ENCODE peak calls at places on chromosomes 4 and X, in four cellular contexts. A is GM12878, Q is HepG2, M is K562. L is an unnamed sample.

GRCh38 chrX:45622538-45622937 is 421.9 kb upstream of the DIPK2B start:
- DNase-seq in Q (no peak), A (no peak), M (no peak), L (no peak)

GRCh38 chr4:54556587-54556986 is 101.2 kb upstream of the KIT start:
- DNase-seq in Q (no peak), M (no peak), A (no peak), L (no peak)

GRCh38 chrX:69293776-69294601 is 128.7 kb upstream of the PJA1 start:
- DNase-seq in Q (no peak), A (no peak), M (no peak), L (no peak)

GRCh38 chr4:139761461-139761860 is 95.8 kb downstream of the MGST2 start:
- DNase-seq in Q (peak), A (no peak), M (peak), L (peak)

GRCh38 chr4:81164623-81165416 is 50.2 kb downstream of the PRKG2 start:
- DNase-seq in A (no peak), M (no peak), Q (peak), L (peak)

GRCh38 chr4:36758312-36758690 is 476.9 kb downstream of the DTHD1 start:
- DNase-seq in M (no peak), A (no peak), Q (no peak), L (no peak)

GRCh38 chrX:3134316-3134715 is 93.0 kb downstream of the ARSF start:
- DNase-seq in A (no peak), Q (no peak), M (no peak), L (no peak)

GRCh38 chr4:134027931-134028330 is 173.7 kb downstream of the PABPC4L start:
- DNase-seq in M (no peak), A (no peak), Q (no peak), L (no peak)

GRCh38 chrX:100829730-100830129 is 9.5 kb downstream of the CSTF2 start:
- DNase-seq in Q (no peak), M (no peak), A (peak), L (no peak)

GRCh38 chr4:168484626-168485025 is 4.3 kb upstream of the DDX60L start:
- DNase-seq in M (no peak), Q (no peak), A (no peak), L (no peak)

GRCh38 chr4:117421706-117422105 is 336.3 kb upstream of the TRAM1L1 start:
- DNase-seq in M (no peak), Q (no peak), A (no peak), L (no peak)

GRCh38 chrX:55452825-55453124 is 848 bp downstream of the MAGEH1 start:
- DNase-seq in M (no peak), A (no peak), Q (no peak), L (no peak)

DNA sequence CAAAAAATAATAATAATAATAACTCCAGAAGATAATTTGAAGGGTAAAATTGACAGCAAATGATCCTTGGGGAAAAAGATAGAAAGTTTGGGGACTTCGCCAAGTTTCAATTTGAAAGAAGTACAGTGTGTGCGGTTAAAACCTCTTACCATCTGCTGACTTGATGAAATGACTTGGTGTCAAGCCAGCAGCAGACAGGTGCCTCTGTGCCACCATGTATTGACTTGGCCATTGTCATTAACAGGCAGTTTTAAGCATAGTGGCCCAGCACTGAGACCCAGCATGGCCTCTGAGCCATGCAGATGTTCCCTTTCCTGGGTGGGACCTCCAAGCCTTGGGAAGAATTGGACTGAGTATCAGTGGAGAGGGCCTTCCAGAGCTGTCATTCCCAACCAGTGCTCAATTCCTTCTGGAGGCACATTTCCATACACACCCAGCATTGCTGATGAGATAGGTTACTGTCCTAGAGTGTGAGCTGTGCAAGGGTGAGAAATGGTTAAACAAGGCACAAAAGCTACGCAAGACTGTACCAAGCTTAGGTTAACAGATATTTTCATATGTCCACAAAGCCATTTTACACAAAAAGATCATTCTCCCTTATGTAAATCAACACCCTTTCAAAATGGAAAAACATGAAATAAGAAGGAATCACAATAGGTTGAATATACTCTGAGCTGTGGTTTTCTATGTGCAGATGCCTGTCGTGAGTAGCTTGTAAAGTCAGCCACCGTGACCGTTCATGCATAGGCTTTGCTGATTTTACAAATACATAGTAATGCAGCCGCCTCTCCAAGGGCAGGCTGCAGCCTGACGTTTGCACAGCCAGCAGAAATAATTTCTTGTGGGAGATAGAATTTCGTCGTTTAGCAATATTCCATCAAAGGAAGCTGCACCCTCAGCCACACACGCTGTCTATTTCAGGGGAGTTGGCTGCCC is 59.4 kb upstream of the FBXW7 start:
- DNase-seq in M (no peak), Q (no peak), A (peak), L (no peak)
- TF ChIP-seq ESRRA in M (no peak), Q (no peak), A (no peak), L (no peak)

GRCh38 chrX:87900320-87900908 is 382.8 kb downstream of the KLHL4 start:
- DNase-seq in M (no peak), A (peak), Q (no peak), L (no peak)
- TF ChIP-seq CEBPB in M (no peak), A (no peak), Q (no peak), L (no peak)

GRCh38 chr4:26780524-26780923 is 80.1 kb upstream of the STIM2 start:
- DNase-seq in M (no peak), Q (no peak), A (no peak), L (no peak)
- TF ChIP-seq ESRRA in M (no peak), Q (no peak), A (no peak), L (no peak)

GRCh38 chr4:83959160-83959559 is 423.3 kb downstream of the GPAT3 start:
- DNase-seq in M (no peak), Q (no peak), A (no peak), L (no peak)

GRCh38 chr4:83964996-83965541 is 429.2 kb downstream of the GPAT3 start:
- DNase-seq in M (no peak), A (no peak), Q (no peak), L (no peak)

GRCh38 chr4:83962492-83962891 is 426.6 kb downstream of the GPAT3 start:
- DNase-seq in M (no peak), Q (no peak), A (no peak), L (no peak)

DNA sequence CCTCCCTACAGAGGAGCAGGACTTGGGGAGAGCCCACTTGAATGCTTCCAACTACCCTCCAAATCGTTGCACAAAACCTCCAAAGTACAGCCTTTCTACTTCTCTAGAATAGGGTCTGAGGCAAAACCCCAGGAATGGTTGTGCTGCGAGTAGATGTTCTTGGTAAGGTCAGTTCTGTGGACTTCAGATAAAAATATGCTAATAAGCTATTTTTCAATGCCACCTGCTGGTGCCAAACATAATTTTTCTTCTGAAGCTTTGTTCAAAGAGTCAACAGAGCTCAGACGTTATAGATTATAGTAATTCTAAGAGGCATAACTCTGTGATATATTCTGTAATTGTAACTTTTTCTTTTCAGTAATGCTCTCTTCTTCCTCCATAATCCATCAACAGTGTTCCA is 425.7 kb downstream of the GPAT3 start:
- DNase-seq in M (no peak), Q (no peak), A (no peak), L (no peak)
- TF ChIP-seq CEBPB in M (no peak), Q (no peak), A (no peak), L (no peak)

GRCh38 chr4:119626420-119626819 is 2.2 kb downstream of the PDE5A start:
- DNase-seq in M (no peak), Q (no peak), A (no peak), L (no peak)

GRCh38 chr4:119627267-119628190 is 1.1 kb downstream of the PDE5A start:
- DNase-seq in A (no peak), M (peak), Q (no peak), L (peak)

GRCh38 chr4:119628281-119629141 is at the start of gene PDE5A:
- DNase-seq in A (no peak), Q (peak), M (peak), L (peak)

GRCh38 chr4:119629142-119629471 is 503 bp upstream of the PDE5A start:
- DNase-seq in A (no peak), Q (no peak), M (no peak), L (no peak)

GRCh38 chr4:119626943-119627266 is 1.7 kb downstream of the PDE5A start:
- DNase-seq in M (no peak), Q (no peak), A (no peak), L (no peak)
- TF ChIP-seq ESRRA in M (no peak), Q (no peak), A (no peak), L (no peak)

GRCh38 chr4:173934201-173934600 is 349.3 kb downstream of the FBXO8 start:
- DNase-seq in Q (no peak), M (no peak), A (no peak), L (no peak)
- TF ChIP-seq CEBPB in Q (no peak), M (no peak), A (no peak), L (no peak)

GRCh38 chrX:39726810-39727209 is 370.9 kb downstream of the BCOR start:
- DNase-seq in M (no peak), A (no peak), Q (no peak), L (no peak)
- TF ChIP-seq ESRRA in M (no peak), A (no peak), Q (no peak), L (no peak)